ENCODE peak calls at places on chromosomes 6 and 20, in five cellular contexts. T, M, W, H and G are unnamed samples.

GRCh38 chr6:3421145-3421544 is 35.7 kb downstream of the SLC22A23 start:
- DNase-seq in T (no peak), M (no peak), W (no peak), H (no peak), G (no peak)

GRCh38 chr20:23823621-23824324 is 2.8 kb downstream of the CST2 start:
- DNase-seq in T (no peak), M (no peak), W (no peak), H (no peak), G (no peak)

GRCh38 chr20:41649489-41649888 is 31.3 kb upstream of the CHD6 start:
- DNase-seq in T (no peak), M (no peak), W (no peak), H (peak; percentile 47), G (no peak)

GRCh38 chr20:50415031-50415515 is 95.1 kb upstream of the PTPN1 start:
- DNase-seq in T (no peak), M (peak; percentile 12), W (no peak), H (no peak), G (no peak)

GRCh38 chr20:2142649-2143048 is 41.0 kb downstream of the STK35 start:
- DNase-seq in T (no peak), M (no peak), W (no peak), H (no peak), G (no peak)

GRCh38 chr20:24985802-24986201 is 6.7 kb downstream of the APMAP start:
- DNase-seq in T (peak; percentile 57), M (no peak), W (no peak), H (no peak), G (no peak)

GRCh38 chr20:10902836-10903410 is 229.1 kb upstream of the JAG1 start:
- DNase-seq in T (no peak), M (no peak), W (no peak), H (no peak), G (no peak)

GRCh38 chr6:39599996-39600395 is 125.2 kb downstream of the KIF6 start:
- DNase-seq in T (no peak), M (no peak), W (no peak), H (peak; percentile 79), G (peak; percentile 67)

GRCh38 chr20:4613718-4614620 is 107.7 kb upstream of the PRND start:
- DNase-seq in T (peak; percentile 72), M (no peak), W (peak; percentile 18), H (peak; percentile 3), G (peak; percentile 42)

GRCh38 chr20:14544688-14545087 is 207.3 kb upstream of the FLRT3 start:
- DNase-seq in T (no peak), M (no peak), W (no peak), H (peak; percentile 92), G (no peak)

GRCh38 chr20:61940976-61941720 is 124.5 kb downstream of the TAF4 start:
- DNase-seq in T (no peak), M (no peak), W (no peak), H (no peak), G (no peak)

GRCh38 chr6:34922177-34922663 is 33.2 kb downstream of the ANKS1A start:
- DNase-seq in T (no peak), M (no peak), W (peak; percentile 30), H (no peak), G (no peak)

GRCh38 chr20:41905186-41905585 is 287.0 kb upstream of the CHD6 start:
- DNase-seq in T (no peak), M (no peak), W (no peak), H (peak; percentile 95), G (no peak)

GRCh38 chr20:4519530-4519929 is 202.2 kb upstream of the PRND start:
- DNase-seq in T (no peak), M (no peak), W (no peak), H (no peak), G (no peak)

GRCh38 chr20:11467436-11467835 is 450.3 kb upstream of the BTBD3 start:
- DNase-seq in T (no peak), M (no peak), W (no peak), H (no peak), G (no peak)

GRCh38 chr6:144152334-144152900 is 2.1 kb downstream of the STX11 start:
- DNase-seq in T (no peak), M (no peak), W (no peak), H (no peak), G (no peak)

GRCh38 chr20:62334881-62335280 is 32.1 kb downstream of the ADRM1 start:
- DNase-seq in T (no peak), M (no peak), W (no peak), H (no peak), G (no peak)

GRCh38 chr6:128507337-128508310 is 12.8 kb downstream of the PTPRK start:
- DNase-seq in T (no peak), M (no peak), W (no peak), H (no peak), G (no peak)

GRCh38 chr20:3861191-3861590 is 14.6 kb downstream of the MAVS start:
- DNase-seq in T (no peak), M (no peak), W (no peak), H (no peak), G (no peak)

GRCh38 chr20:23302801-23303200 is 47.8 kb upstream of the NXT1 start:
- DNase-seq in T (no peak), M (no peak), W (no peak), H (no peak), G (no peak)

GRCh38 chr6:11054722-11055121 is 10.6 kb upstream of the ELOVL2 start:
- DNase-seq in T (no peak), M (peak; percentile 46), W (no peak), H (no peak), G (no peak)